ENCODE peak calls at places on chromosomes 1 and 21, in six cellular contexts. N is HFFc6; L is CD4-positive, alpha-beta T cell; B is osteocyte; Q is IMR-90; D is fibroblast of the aortic adventitia. F is an unnamed sample.

GRCh38 chr1:77889671-77890070 is 1.2 kb downstream of the NEXN start:
- DNase-seq in N (peak; percentile 63), L (no peak), B (no peak), Q (peak; percentile 91), D (peak; percentile 78), F (no peak)

GRCh38 chr21:36661511-36662309 is 37.2 kb upstream of the SIM2 start:
- DNase-seq in N (peak; percentile 4), L (no peak), B (no peak), Q (peak; percentile 48), D (peak; percentile 28), F (no peak)

GRCh38 chr1:86992790-86993189 is 78.4 kb downstream of the HS2ST1 start:
- DNase-seq in N (no peak), L (no peak), B (no peak), Q (no peak), D (no peak), F (no peak)

GRCh38 chr1:118978914-118979701 is 9.0 kb downstream of the TBX15 start:
- DNase-seq in N (no peak), L (no peak), B (no peak), Q (no peak), D (no peak), F (no peak)

GRCh38 chr1:110505596-110505995 is 13.4 kb downstream of the KCNA10 start:
- DNase-seq in N (no peak), L (no peak), B (no peak), Q (no peak), D (no peak), F (no peak)

GRCh38 chr21:32096411-32096810 is 182.4 kb downstream of the MIS18A start:
- DNase-seq in N (no peak), L (no peak), B (no peak), Q (no peak), D (peak; percentile 4), F (peak; percentile 44)

GRCh38 chr1:119861547-119861946 is 34.8 kb downstream of the ADAM30 start:
- DNase-seq in N (no peak), L (no peak), B (no peak), Q (no peak), D (no peak), F (no peak)

GRCh38 chr1:29290414-29290980 is 54.2 kb downstream of the PTPRU start:
- DNase-seq in N (peak; percentile 11), L (no peak), B (no peak), Q (peak; percentile 38), D (peak; percentile 44), F (no peak)

GRCh38 chr1:12450831-12451559 is 167.0 kb downstream of the DHRS3 start:
- DNase-seq in N (no peak), L (no peak), B (no peak), Q (no peak), D (no peak), F (no peak)

GRCh38 chr1:45026446-45026845 is 14.4 kb downstream of the UROD start:
- DNase-seq in N (no peak), L (no peak), B (no peak), Q (no peak), D (peak; percentile 45), F (no peak)

GRCh38 chr1:64340361-64340760 is 129.6 kb upstream of the CACHD1 start:
- DNase-seq in N (no peak), L (no peak), B (no peak), Q (no peak), D (no peak), F (no peak)

GRCh38 chr1:153547560-153548551 is 1.2 kb downstream of the S100A3 start:
- DNase-seq in N (no peak), L (no peak), B (no peak), Q (no peak), D (no peak), F (no peak)

GRCh38 chr1:153548722-153549695 is at the start of gene S100A3:
- DNase-seq in N (peak; percentile 85), L (no peak), B (peak; percentile 93), Q (peak; percentile 91), D (peak; percentile 93), F (no peak)

GRCh38 chr1:153546371-153546770 is 765 bp upstream of the S100A4 start:
- DNase-seq in N (no peak), L (no peak), B (no peak), Q (no peak), D (no peak), F (no peak)

GRCh38 chr1:153545067-153546055 is at the start of gene S100A4:
- DNase-seq in N (peak; percentile 89), L (peak; percentile 85), B (peak; percentile 96), Q (peak; percentile 83), D (peak; percentile 96), F (peak; percentile 82)

GRCh38 chr1:153546796-153547559 is 1.4 kb upstream of the S100A4 start:
- DNase-seq in N (no peak), L (no peak), B (no peak), Q (no peak), D (no peak), F (no peak)
- TF ChIP-seq CTCF in N (peak; percentile 23), L (no peak), B (no peak), Q (no peak), D (peak; percentile 12), F (no peak)

DNA sequence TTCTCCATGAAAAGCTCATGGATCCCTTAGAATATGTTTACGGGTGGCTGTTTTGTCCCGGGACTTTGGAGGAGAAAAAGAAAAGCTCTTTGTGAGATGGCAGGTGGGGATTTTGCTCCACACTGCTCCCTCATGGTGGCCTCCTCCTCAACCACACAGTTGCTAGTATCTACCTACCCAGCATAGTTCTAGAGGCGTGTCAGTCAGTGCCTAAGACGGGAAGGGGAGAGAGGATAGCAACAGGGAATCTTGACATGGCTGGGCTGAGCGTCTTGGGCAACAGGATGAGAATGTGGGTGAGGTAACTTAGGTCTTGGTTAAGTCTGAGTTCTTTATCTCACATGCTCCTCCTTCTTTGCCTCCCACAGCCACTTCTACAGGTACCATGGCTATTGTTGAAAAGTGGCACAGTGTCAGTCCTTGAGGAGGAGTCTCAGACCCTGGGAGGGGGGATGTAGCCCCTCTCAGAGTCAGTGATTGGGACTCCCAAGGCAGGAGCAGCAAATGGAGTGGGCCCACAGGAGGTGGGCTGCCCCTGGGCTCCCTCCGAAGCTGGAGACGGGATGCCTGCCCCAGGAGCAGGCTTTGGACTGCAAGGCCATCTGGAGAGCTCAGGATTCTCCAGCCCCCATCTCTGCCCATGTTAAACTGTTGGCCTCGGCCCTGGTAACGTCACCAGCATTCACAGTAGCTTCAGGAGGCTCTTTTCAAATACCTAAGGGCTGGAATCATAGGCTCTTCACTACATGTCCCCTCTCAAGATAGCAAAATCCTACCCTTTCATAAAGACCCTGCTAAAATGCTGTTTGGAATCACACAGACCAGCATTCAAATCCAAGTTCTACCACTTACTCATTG is 75.5 kb downstream of the TENT5C start:
- DNase-seq in N (no peak), L (no peak), B (no peak), Q (no peak), D (no peak), F (no peak)
- TF ChIP-seq CTCF in N (no peak), L (no peak), B (no peak), Q (no peak), D (no peak), F (no peak)

DNA sequence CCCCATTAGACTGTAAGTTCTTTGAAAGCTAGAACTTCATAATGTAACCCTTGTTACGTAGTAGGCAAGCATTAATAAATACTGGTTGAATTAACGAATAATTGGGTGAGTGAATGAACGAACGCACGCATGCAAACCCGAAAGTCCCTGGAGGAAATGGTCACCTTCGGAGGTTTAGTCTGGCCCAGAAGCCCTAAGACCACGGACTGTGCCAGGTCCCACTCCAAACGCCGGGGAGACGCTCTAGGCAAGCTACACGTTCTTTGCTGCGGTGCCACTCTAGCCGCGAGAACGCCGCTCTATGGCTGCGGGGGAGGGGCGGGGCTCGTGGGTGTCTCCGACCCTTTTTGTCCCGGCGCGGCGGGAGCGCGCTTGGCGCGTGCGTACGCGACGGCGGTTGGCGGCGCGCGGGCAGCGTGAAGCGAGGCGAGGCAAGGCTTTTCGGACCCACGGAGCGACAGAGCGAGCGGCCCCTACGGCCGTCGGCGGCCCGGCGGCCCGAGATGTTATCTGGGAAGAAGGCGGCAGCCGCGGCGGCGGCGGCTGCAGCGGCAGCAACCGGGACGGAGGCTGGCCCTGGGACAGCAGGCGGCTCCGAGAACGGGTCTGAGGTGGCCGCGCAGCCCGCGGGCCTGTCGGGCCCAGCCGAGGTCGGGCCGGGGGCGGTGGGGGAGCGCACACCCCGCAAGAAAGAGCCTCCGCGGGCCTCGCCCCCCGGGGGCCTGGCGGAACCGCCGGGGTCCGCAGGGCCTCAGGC is at the start of gene KDM1A:
- DNase-seq in N (peak; percentile 96), L (peak; percentile 95), B (peak; percentile 98), Q (peak; percentile 97), D (peak; percentile 97), F (peak; percentile 94)
- TF ChIP-seq CTCF in N (no peak), L (peak; percentile 25), B (peak; percentile 44), Q (peak; percentile 54), D (no peak), F (peak; percentile 39)

GRCh38 chr21:45405819-45406762 is 1.1 kb downstream of the COL18A1 start:
- DNase-seq in N (no peak), L (no peak), B (no peak), Q (peak; percentile 44), D (peak; percentile 11), F (no peak)

GRCh38 chr21:45408271-45408791 is 3.4 kb downstream of the COL18A1 start:
- DNase-seq in N (no peak), L (no peak), B (no peak), Q (no peak), D (no peak), F (no peak)

GRCh38 chr21:45407629-45408247 is 2.8 kb downstream of the COL18A1 start:
- DNase-seq in N (no peak), L (no peak), B (no peak), Q (no peak), D (no peak), F (no peak)

GRCh38 chr21:45405271-45405818 is 380 bp downstream of the COL18A1 start:
- DNase-seq in N (no peak), L (no peak), B (no peak), Q (peak; percentile 34), D (peak; percentile 11), F (no peak)

GRCh38 chr21:45406801-45407628 is 2.0 kb downstream of the COL18A1 start:
- DNase-seq in N (no peak), L (no peak), B (no peak), Q (no peak), D (no peak), F (no peak)
- TF ChIP-seq CTCF in N (no peak), L (no peak), B (peak; percentile 54), Q (peak; percentile 7), D (no peak), F (no peak)

GRCh38 chr1:216306830-216307229 is 116.4 kb downstream of the USH2A start:
- DNase-seq in N (no peak), L (no peak), B (no peak), Q (no peak), D (no peak), F (no peak)

GRCh38 chr1:216314369-216315095 is 108.7 kb downstream of the USH2A start:
- DNase-seq in N (no peak), L (no peak), B (no peak), Q (peak; percentile 48), D (peak; percentile 5), F (no peak)

GRCh38 chr1:216310776-216311175 is 112.5 kb downstream of the USH2A start:
- DNase-seq in N (peak; percentile 27), L (no peak), B (no peak), Q (peak; percentile 50), D (peak; percentile 62), F (peak; percentile 9)
- TF ChIP-seq CTCF in N (peak; percentile 79), L (no peak), B (peak; percentile 67), Q (peak; percentile 67), D (peak; percentile 59), F (no peak)

GRCh38 chr1:70754711-70755110 is 292.9 kb downstream of the PTGER3 start:
- DNase-seq in N (no peak), L (no peak), B (no peak), Q (no peak), D (no peak), F (no peak)
- TF ChIP-seq CTCF in N (no peak), L (no peak), B (no peak), Q (no peak), D (no peak), F (no peak)

F was measured in GM13976.